ENCODE peak calls at places on chromosomes 11 and 22, in ten cellular contexts. Z is PC-3, A is A549, W is upper lobe of right lung, V is breast epithelium, K is adrenal gland, J is astrocyte of the spinal cord, D is GM23248, T is NT2/D1, P is prostate gland. G is an unnamed sample.

GRCh38 chr22:29348956-29349355 is 33.5 kb upstream of the RASL10A start:
- DNase-seq in Z (peak), A (no peak), W (no peak), V (peak), K (no peak), J (no peak), D (no peak), T (no peak), P (no peak), G (no peak)

GRCh38 chr22:22770280-22770871 is 117.2 kb upstream of the IGLL5 start:
- DNase-seq in Z (peak), A (peak), W (no peak), V (no peak), K (peak), J (peak), D (peak), T (no peak), P (peak), G (no peak)

GRCh38 chr11:118894192-118894591 is 10.5 kb downstream of the CXCR5 start:
- DNase-seq in Z (no peak), A (no peak), W (no peak), V (no peak), K (no peak), J (no peak), D (no peak), T (no peak), P (no peak), G (no peak)

GRCh38 chr11:18243783-18244362 is 4.6 kb downstream of the SAA2 start:
- DNase-seq in Z (peak), A (peak), W (no peak), V (no peak), K (peak), J (peak), D (peak), T (peak), P (peak), G (no peak)

GRCh38 chr11:64629103-64629502 is 38.1 kb downstream of the SLC22A12 start:
- DNase-seq in Z (no peak), A (no peak), W (no peak), V (no peak), K (no peak), J (no peak), D (no peak), T (no peak), P (no peak), G (no peak)

GRCh38 chr11:102807921-102808320 is 10.0 kb upstream of the MMP1 start:
- DNase-seq in Z (peak), A (peak), W (peak), V (no peak), K (no peak), J (peak), D (peak), T (peak), P (no peak), G (no peak)

GRCh38 chr11:118872403-118872821 is 11.3 kb upstream of the CXCR5 start:
- DNase-seq in Z (no peak), A (no peak), W (no peak), V (no peak), K (no peak), J (no peak), D (no peak), T (no peak), P (no peak), G (no peak)

GRCh38 chr22:31230155-31230870 is 18.2 kb downstream of the LIMK2 start:
- DNase-seq in Z (no peak), A (no peak), W (no peak), V (no peak), K (no peak), J (peak), D (peak), T (no peak), P (no peak), G (no peak)

GRCh38 chr11:134366279-134366678 is 34.5 kb downstream of the GLB1L2 start:
- DNase-seq in Z (no peak), A (no peak), W (no peak), V (no peak), K (no peak), J (no peak), D (no peak), T (no peak), P (no peak), G (no peak)

GRCh38 chr11:114366331-114367243 is 33.7 kb downstream of the C11orf71 start:
- DNase-seq in Z (peak), A (no peak), W (no peak), V (no peak), K (no peak), J (peak), D (peak), T (no peak), P (no peak), G (no peak)

GRCh38 chr11:7501894-7502293 is 11.9 kb upstream of the PPFIBP2 start:
- DNase-seq in Z (no peak), A (no peak), W (no peak), V (no peak), K (no peak), J (no peak), D (no peak), T (no peak), P (no peak), G (no peak)

GRCh38 chr11:44527476-44527875 is 38.0 kb upstream of the CD82 start:
- DNase-seq in Z (no peak), A (no peak), W (no peak), V (no peak), K (no peak), J (no peak), D (peak), T (no peak), P (no peak), G (no peak)

GRCh38 chr22:28021116-28021997 is 102.3 kb upstream of the PITPNB start:
- DNase-seq in Z (no peak), A (no peak), W (peak), V (no peak), K (peak), J (no peak), D (no peak), T (no peak), P (no peak), G (peak)

GRCh38 chr22:40613025-40613424 is 23.5 kb downstream of the MRTFA start:
- DNase-seq in Z (no peak), A (no peak), W (no peak), V (no peak), K (no peak), J (no peak), D (no peak), T (no peak), P (no peak), G (no peak)

GRCh38 chr11:57219021-57219627 is 17.9 kb downstream of the APLNR start:
- DNase-seq in Z (no peak), A (no peak), W (no peak), V (no peak), K (no peak), J (no peak), D (peak), T (no peak), P (no peak), G (no peak)

GRCh38 chr11:113407163-113407562 is 19.6 kb downstream of the ANKK1 start:
- DNase-seq in Z (no peak), A (no peak), W (no peak), V (no peak), K (no peak), J (no peak), D (no peak), T (no peak), P (no peak), G (no peak)

GRCh38 chr11:203056-203944 is 3.9 kb downstream of the BET1L start:
- DNase-seq in Z (no peak), A (no peak), W (peak), V (no peak), K (peak), J (no peak), D (no peak), T (no peak), P (peak), G (peak)

GRCh38 chr11:35040221-35040942 is 98.6 kb upstream of the CD44 start:
- DNase-seq in Z (peak), A (peak), W (no peak), V (no peak), K (no peak), J (peak), D (peak), T (no peak), P (no peak), G (no peak)

GRCh38 chr11:32148824-32149223 is 58.0 kb downstream of the RCN1 start:
- DNase-seq in Z (no peak), A (no peak), W (no peak), V (no peak), K (no peak), J (no peak), D (peak), T (no peak), P (no peak), G (no peak)

GRCh38 chr11:16749666-16750065 is 11.2 kb downstream of the C11orf58 start:
- DNase-seq in Z (no peak), A (no peak), W (no peak), V (no peak), K (no peak), J (no peak), D (no peak), T (no peak), P (no peak), G (no peak)

GRCh38 chr11:88231894-88232482 is 56.7 kb upstream of the RAB38 start:
- DNase-seq in Z (peak), A (peak), W (no peak), V (no peak), K (peak), J (peak), D (peak), T (no peak), P (no peak), G (no peak)

GRCh38 chr11:35919244-35919643 is 24.6 kb upstream of the LDLRAD3 start:
- DNase-seq in Z (peak), A (no peak), W (no peak), V (no peak), K (no peak), J (peak), D (no peak), T (no peak), P (no peak), G (no peak)

GRCh38 chr11:15863411-15863810 is 492.9 kb downstream of the SOX6 start:
- DNase-seq in Z (no peak), A (no peak), W (no peak), V (no peak), K (no peak), J (no peak), D (no peak), T (no peak), P (no peak), G (no peak)

GRCh38 chr11:97019305-97019704 is 629.5 kb downstream of the JRKL start:
- DNase-seq in Z (no peak), A (no peak), W (no peak), V (no peak), K (no peak), J (no peak), D (no peak), T (no peak), P (no peak), G (no peak)

GRCh38 chr11:77705195-77705876 is 67.7 kb upstream of the CLNS1A start:
- DNase-seq in Z (peak), A (peak), W (no peak), V (no peak), K (no peak), J (peak), D (peak), T (peak), P (no peak), G (no peak)

GRCh38 chr11:11839718-11840117 is 2.1 kb upstream of the USP47 start:
- DNase-seq in Z (no peak), A (no peak), W (no peak), V (no peak), K (no peak), J (no peak), D (no peak), T (no peak), P (no peak), G (no peak)

GRCh38 chr11:32706985-32707736 is 87.3 kb downstream of the CCDC73 start:
- DNase-seq in Z (peak), A (peak), W (no peak), V (no peak), K (no peak), J (peak), D (peak), T (no peak), P (no peak), G (no peak)

GRCh38 chr11:99534812-99535211 is 514.1 kb downstream of the CNTN5 start:
- DNase-seq in Z (peak), A (no peak), W (no peak), V (no peak), K (no peak), J (peak), D (no peak), T (no peak), P (no peak), G (no peak)

GRCh38 chr11:108115495-108116140 is 5.7 kb upstream of the ACAT1 start:
- DNase-seq in Z (peak), A (peak), W (peak), V (peak), K (peak), J (peak), D (peak), T (no peak), P (peak), G (peak)

GRCh38 chr22:31911565-31912401 is 32.6 kb upstream of the YWHAH start:
- DNase-seq in Z (no peak), A (no peak), W (no peak), V (no peak), K (no peak), J (no peak), D (no peak), T (no peak), P (no peak), G (no peak)

GRCh38 chr11:29449280-29450074 is 567.4 kb downstream of the KCNA4 start:
- DNase-seq in Z (no peak), A (no peak), W (no peak), V (no peak), K (no peak), J (no peak), D (peak), T (no peak), P (no peak), G (no peak)

GRCh38 chr11:32081129-32081641 is 9.7 kb upstream of the RCN1 start:
- DNase-seq in Z (peak), A (no peak), W (no peak), V (no peak), K (no peak), J (peak), D (peak), T (no peak), P (no peak), G (no peak)

GRCh38 chr11:73290536-73290935 is 17.5 kb upstream of the ARHGEF17 start:
- DNase-seq in Z (no peak), A (no peak), W (no peak), V (no peak), K (no peak), J (no peak), D (no peak), T (no peak), P (no peak), G (no peak)

GRCh38 chr11:73287400-73288101 is 15.4 kb downstream of the P2RY6 start:
- DNase-seq in Z (no peak), A (no peak), W (no peak), V (no peak), K (no peak), J (no peak), D (no peak), T (no peak), P (no peak), G (no peak)

GRCh38 chr11:73291196-73291595 is 16.9 kb upstream of the ARHGEF17 start:
- DNase-seq in Z (no peak), A (no peak), W (no peak), V (no peak), K (no peak), J (no peak), D (no peak), T (no peak), P (no peak), G (no peak)

GRCh38 chr11:73288197-73288872 is 16.2 kb downstream of the P2RY6 start:
- DNase-seq in Z (no peak), A (no peak), W (no peak), V (no peak), K (no peak), J (no peak), D (no peak), T (no peak), P (no peak), G (no peak)

GRCh38 chr11:73288873-73289707 is 17.0 kb downstream of the P2RY6 start:
- DNase-seq in Z (peak), A (peak), W (peak), V (peak), K (peak), J (peak), D (peak), T (no peak), P (peak), G (peak)
- H3K4me3 ChIP-seq in Z (peak), A (peak), W (peak), V (peak), K (no peak), J (no peak), D (no peak), T (no peak), P (no peak), G (no peak)

GRCh38 chr22:46591890-46592289 is 28.3 kb upstream of the GRAMD4 start:
- DNase-seq in Z (no peak), A (no peak), W (no peak), V (no peak), K (no peak), J (no peak), D (no peak), T (no peak), P (no peak), G (no peak)
- H3K4me3 ChIP-seq in Z (no peak), A (no peak), W (no peak), V (no peak), K (no peak), J (peak), D (peak), T (no peak), P (no peak), G (no peak)

DNA sequence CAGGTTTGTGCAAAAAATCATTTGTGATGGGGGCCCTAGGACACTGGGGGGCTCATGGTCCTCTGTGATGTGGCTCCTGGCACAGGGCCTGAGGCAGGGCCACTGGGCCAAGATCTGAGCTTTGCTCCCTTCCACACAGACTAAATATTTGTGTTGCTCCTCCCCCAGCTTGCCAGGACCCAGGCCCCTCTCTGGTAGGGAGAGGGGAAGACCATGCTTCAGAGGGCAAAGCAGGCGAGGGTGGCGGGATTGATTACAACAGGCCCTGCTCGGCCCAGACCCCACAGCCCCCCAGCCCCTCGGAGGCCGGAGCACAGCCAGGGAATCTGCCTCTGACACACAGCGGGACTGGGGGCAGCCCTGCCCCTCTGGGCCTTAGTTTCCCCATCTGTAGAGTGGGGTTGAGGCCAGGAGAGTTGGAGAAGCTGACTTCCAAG is 29.0 kb downstream of the WNT11 start:
- DNase-seq in Z (no peak), A (no peak), W (no peak), V (no peak), K (no peak), J (no peak), D (no peak), T (no peak), P (no peak), G (no peak)
- H3K4me3 ChIP-seq in Z (no peak), A (no peak), W (no peak), V (no peak), K (no peak), J (no peak), D (no peak), T (no peak), P (no peak), G (no peak)

GRCh38 chr11:33732176-33732575 is 4.0 kb downstream of the CD59 start:
- DNase-seq in Z (no peak), A (no peak), W (no peak), V (no peak), K (no peak), J (no peak), D (peak), T (no peak), P (no peak), G (no peak)
- H3K4me3 ChIP-seq in Z (peak), A (no peak), W (peak), V (peak), K (no peak), J (no peak), D (peak), T (no peak), P (no peak), G (no peak)

GRCh38 chr11:127625402-127625801 is 624.8 kb upstream of the KIRREL3 start:
- DNase-seq in Z (no peak), A (no peak), W (no peak), V (no peak), K (no peak), J (no peak), D (no peak), T (no peak), P (no peak), G (no peak)

GRCh38 chr11:127624455-127624854 is 623.9 kb upstream of the KIRREL3 start:
- DNase-seq in Z (no peak), A (no peak), W (no peak), V (no peak), K (no peak), J (no peak), D (peak), T (no peak), P (no peak), G (no peak)

GRCh38 chr11:127629200-127629599 is 628.6 kb upstream of the KIRREL3 start:
- DNase-seq in Z (no peak), A (no peak), W (no peak), V (no peak), K (no peak), J (no peak), D (no peak), T (no peak), P (no peak), G (no peak)

GRCh38 chr11:127628463-127628785 is 627.9 kb upstream of the KIRREL3 start:
- DNase-seq in Z (no peak), A (no peak), W (no peak), V (no peak), K (no peak), J (no peak), D (no peak), T (no peak), P (no peak), G (no peak)

DNA sequence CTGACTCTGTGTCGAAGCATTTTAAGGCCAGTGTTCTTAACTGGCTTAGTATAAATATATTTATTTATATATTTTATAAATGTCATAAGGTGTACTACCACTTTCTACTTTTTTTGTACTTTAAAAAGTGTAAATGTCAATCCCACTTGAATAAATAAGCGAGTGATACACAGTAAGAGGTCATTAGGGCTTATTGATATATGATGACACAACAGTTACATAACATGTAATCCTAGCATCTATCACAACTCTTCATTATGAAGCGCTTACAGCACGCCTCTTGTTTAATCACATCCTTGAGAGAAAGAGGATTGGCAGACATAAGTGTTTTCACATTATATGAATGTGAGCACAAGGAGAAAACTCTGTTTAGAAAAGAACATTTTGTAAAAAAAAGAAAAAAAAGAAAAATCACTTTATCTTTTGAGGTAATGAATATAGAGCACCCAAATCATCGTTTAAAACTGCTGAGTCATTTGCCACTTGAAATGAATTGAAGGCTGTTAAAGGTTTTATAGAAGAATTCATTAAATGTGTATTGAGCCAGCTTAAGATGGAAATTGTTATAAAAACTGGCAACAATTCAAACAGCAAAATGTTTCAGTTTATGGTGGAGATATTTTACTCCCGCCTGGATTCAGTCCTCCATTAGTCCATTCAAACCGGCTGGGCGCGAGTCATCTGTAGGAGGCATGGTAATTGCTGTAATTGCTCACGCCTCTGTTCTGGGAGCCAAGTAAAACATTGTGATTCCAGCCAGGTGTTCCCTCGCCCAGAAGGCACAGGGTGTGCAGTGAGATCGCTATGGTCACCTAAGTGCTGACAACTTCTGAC is 627.3 kb upstream of the KIRREL3 start:
- DNase-seq in Z (no peak), A (no peak), W (no peak), V (peak), K (no peak), J (no peak), D (peak), T (no peak), P (peak), G (no peak)
- H3K4me3 ChIP-seq in Z (no peak), A (no peak), W (no peak), V (no peak), K (no peak), J (no peak), D (no peak), T (no peak), P (no peak), G (no peak)